ENCODE peak calls at places on chromosomes 3 and 15, in four cellular contexts. U is ovary, Z is transverse colon, I is stomach. K is an unnamed sample. For H3K36me3, the result is how much of the 10 kb centered on the place peaks cover.

GRCh38 chr3:133836497-133837158 is 31.0 kb downstream of the SRPRB start:
- DNase-seq in Z (no peak), I (no peak), U (no peak), K (no peak)

GRCh38 chr3:121399820-121400219 is 146.0 kb downstream of the POLQ start:
- DNase-seq in U (no peak), I (no peak), Z (no peak), K (no peak)

GRCh38 chr15:42584031-42584765 is 8.8 kb downstream of the STARD9 start:
- DNase-seq in U (no peak), I (no peak), Z (no peak), K (no peak)

GRCh38 chr3:97829198-97829597 is 7.4 kb downstream of the CRYBG3 start:
- DNase-seq in Z (no peak), U (no peak), I (no peak), K (no peak)

GRCh38 chr3:119660474-119661150 is at the start of gene POPDC2:
- DNase-seq in I (no peak), Z (no peak), U (no peak), K (no peak)

GRCh38 chr3:116388867-116389385 is 56.4 kb downstream of the LSAMP start:
- DNase-seq in I (no peak), Z (no peak), U (no peak), K (no peak)

GRCh38 chr3:129315386-129315991 is 36.8 kb downstream of the HMCES start:
- DNase-seq in I (peak), Z (peak), U (peak), K (peak)

GRCh38 chr3:158086776-158087175 is 19.4 kb downstream of the SHOX2 start:
- DNase-seq in U (no peak), Z (no peak), I (no peak), K (no peak)

GRCh38 chr3:68007621-68008226 is 353.3 kb upstream of the SUCLG2 start:
- DNase-seq in Z (no peak), I (no peak), U (no peak), K (peak)

GRCh38 chr3:80549173-80549572 is 781.4 kb upstream of the ROBO1 start:
- DNase-seq in I (no peak), Z (no peak), U (no peak), K (no peak)

GRCh38 chr15:60539017-60539416 is 60.1 kb upstream of the ICE2 start:
- DNase-seq in I (no peak), Z (no peak), U (no peak), K (no peak)

GRCh38 chr3:190366145-190366544 is 21.8 kb upstream of the CLDN16 start:
- DNase-seq in I (no peak), Z (no peak), U (no peak), K (no peak)

GRCh38 chr15:62857411-62857853 is 185.1 kb upstream of the TPM1 start:
- DNase-seq in Z (no peak), I (no peak), U (no peak), K (peak)

GRCh38 chr3:43748179-43748578 is 57.4 kb downstream of the ABHD5 start:
- DNase-seq in Z (no peak), U (no peak), I (no peak), K (no peak)

GRCh38 chr15:65906396-65906795 is 37.1 kb downstream of the RAB11A start:
- DNase-seq in U (no peak), I (no peak), Z (no peak), K (no peak)

GRCh38 chr3:179695672-179696313 is 43.0 kb downstream of the USP13 start:
- DNase-seq in I (no peak), Z (no peak), U (no peak), K (no peak)

GRCh38 chr3:58013973-58014649 is 5.9 kb downstream of the FLNB start:
- DNase-seq in I (peak), U (peak), Z (peak), K (peak)

GRCh38 chr3:30408105-30408557 is 198.3 kb upstream of the TGFBR2 start:
- DNase-seq in U (no peak), I (no peak), Z (no peak), K (no peak)

GRCh38 chr3:62051506-62051905 is 321.8 kb downstream of the FEZF2 start:
- DNase-seq in Z (peak), U (no peak), I (peak), K (no peak)

GRCh38 chr15:101003706-101004105 is 84.5 kb downstream of the LRRK1 start:
- DNase-seq in Z (peak), I (no peak), U (no peak), K (no peak)

GRCh38 chr3:11632564-11632963 is 11.2 kb downstream of the VGLL4 start:
- DNase-seq in Z (no peak), I (no peak), U (no peak), K (no peak)

GRCh38 chr3:40649346-40649745 is 124.6 kb downstream of the ZNF621 start:
- DNase-seq in U (no peak), Z (no peak), I (no peak), K (no peak)

GRCh38 chr15:77419050-77419835 is 661 bp downstream of the PEAK1 start:
- DNase-seq in U (peak), Z (peak), I (peak), K (no peak)

GRCh38 chr3:78186404-78186803 is 1146.5 kb downstream of the ROBO2 start:
- DNase-seq in Z (no peak), U (no peak), I (no peak), K (no peak)

GRCh38 chr15:31027948-31028586 is 36.6 kb upstream of the MTMR10 start:
- DNase-seq in U (no peak), I (no peak), Z (no peak), K (no peak)
- TF ChIP-seq CTCF in U (no peak), I (no peak), Z (no peak), K (no peak)

GRCh38 chr3:112629425-112629824 is 11.5 kb downstream of the CCDC80 start:
- DNase-seq in I (no peak), Z (peak), U (peak), K (no peak)
- H3K36me3 ChIP-seq in I (under half), Z (under half), U (under half), K (under half)

DNA sequence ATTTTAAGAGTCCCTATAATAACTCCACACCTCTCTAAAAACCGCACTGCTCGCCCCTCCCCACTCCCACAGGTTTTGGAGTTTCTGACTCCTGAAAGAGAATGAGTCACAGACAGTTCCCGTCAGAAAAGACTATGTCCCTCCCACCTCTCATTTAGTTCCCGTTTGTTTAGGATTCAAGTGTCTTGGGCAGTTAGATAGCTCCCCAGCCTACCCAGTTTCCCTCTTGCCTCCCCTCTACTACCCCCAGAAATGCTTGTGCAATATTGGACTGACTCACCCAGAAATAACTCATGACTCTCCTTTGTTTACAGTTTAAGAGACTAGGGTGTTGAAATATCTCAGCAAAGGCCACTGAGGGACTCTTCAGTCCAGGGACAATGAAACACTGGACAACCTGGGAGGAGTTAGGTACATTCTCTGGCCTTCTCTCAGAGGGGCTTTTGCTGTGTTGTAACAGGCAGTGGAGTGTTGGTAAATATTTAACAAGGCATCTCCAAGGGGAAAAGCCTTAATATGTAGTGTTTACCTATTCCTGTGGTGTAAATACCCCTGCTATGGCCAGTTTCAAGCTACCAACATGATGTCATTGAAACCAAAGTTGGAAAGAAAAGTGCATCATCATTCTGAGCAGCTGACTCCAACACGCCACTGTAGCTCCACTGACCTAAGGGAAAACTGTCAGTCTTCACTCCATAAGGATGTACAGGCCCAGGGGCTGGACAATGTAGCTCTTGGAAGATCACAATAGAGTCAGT is 96.1 kb upstream of the CHD2 start:
- DNase-seq in I (peak), U (peak), Z (peak), K (peak)
- TF ChIP-seq EP300 in I (peak), U (peak), Z (peak), K (peak)

DNA sequence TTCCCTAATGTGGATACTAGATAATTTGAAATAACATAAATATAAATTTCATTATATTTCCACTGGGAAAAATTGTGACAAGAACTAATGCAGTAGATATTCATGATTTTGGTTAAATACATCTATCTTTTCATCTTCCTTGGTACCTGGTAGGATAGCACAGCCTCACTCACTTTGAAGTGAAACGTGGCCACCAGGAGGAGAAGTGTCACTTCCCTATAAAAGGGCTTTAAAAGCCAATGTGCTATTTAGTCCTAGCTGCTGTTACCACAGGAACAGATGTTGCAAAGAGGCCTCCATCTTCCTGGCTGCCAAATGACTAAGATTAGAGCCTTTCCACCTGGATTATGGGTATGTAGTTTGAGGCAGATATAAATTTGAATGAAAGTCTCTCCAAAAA is 140.0 kb downstream of the PLOD2 start:
- DNase-seq in I (no peak), U (no peak), Z (no peak), K (no peak)
- TF ChIP-seq CTCF in I (no peak), U (no peak), Z (no peak), K (no peak)

DNA sequence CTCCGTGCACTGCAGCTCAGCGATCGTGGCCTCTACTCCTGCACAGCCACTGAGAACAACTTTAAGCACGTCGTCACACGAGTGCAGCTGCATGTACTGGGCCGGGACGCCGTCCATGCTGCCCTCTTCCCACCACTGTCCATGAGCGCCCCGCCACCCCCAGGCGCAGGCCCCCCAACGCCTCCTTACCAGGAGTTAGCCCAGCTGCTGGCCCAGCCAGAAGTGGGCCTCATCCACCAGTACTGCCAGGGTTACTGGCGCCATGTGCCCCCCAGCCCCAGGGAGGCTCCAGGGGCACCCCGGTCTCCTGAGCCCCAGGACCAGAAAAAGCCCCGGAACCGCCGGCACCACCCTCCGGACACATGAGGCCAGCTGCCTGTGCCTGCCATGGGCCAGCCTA is 3.7 kb upstream of the GNAT1 start:
- DNase-seq in Z (no peak), U (no peak), I (no peak), K (peak)
- H3K36me3 ChIP-seq in Z (under half), U (under half), I (under half), K (half or more)

GRCh38 chr15:85318048-85318731 is 62.2 kb upstream of the AKAP13 start:
- DNase-seq in U (no peak), I (peak), Z (peak), K (peak)
- TF ChIP-seq EP300 in U (no peak), I (no peak), Z (no peak), K (no peak)

DNA sequence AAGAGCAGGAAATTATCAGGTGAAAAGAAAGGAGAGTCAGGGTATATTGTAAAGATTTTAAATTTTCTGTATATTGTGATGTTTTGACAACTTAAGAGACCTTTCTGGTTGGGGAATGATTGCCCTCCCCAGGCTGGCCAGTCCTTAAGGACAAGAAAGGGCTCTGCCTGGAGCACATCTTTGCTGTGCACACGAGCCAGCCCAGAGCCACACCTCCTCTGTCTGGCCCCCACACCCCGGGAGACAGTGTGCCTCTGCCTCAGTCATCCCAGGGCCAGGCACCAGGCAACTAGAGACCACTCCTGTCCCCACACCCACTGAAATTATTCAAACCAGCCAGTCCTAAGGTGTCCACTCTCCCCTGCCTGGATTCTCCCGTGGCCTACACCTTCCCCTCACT is 67.1 kb downstream of the KBTBD12 start:
- DNase-seq in Z (no peak), U (no peak), I (no peak), K (no peak)
- TF ChIP-seq CTCF in Z (no peak), U (no peak), I (no peak), K (no peak)

GRCh38 chr3:52143616-52144015 is 10.6 kb downstream of the POC1A start:
- DNase-seq in Z (no peak), U (no peak), I (no peak), K (no peak)
- H3K36me3 ChIP-seq in Z (under half), U (under half), I (under half), K (under half)

DNA sequence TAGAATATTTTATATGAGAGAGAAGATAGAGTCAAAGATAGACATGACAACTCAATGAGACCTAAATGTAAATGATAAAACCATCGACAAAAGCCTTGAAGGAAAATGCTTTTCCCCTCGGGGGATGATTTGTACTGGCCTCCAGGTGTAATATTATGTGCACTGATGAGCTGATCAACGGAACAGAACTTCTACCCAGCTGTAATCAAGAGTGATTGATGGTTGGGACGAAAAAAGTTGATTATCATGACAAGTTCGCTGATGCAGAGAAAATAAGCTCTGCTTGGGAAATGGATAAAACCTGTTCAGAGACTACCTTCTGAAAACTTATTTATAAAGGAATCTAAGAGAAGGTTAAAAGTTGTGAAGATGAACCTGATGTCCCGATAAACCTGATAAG is 210.7 kb downstream of the ZNF385D start:
- DNase-seq in U (no peak), Z (no peak), I (no peak), K (no peak)
- TF ChIP-seq EP300 in U (no peak), Z (no peak), I (no peak), K (no peak)